ENCODE peak calls at places on chromosomes 16 and 17, in seven cellular contexts. V, W, J, H, I, P and E are unnamed samples.

GRCh38 chr17:72953621-72954020 is 138.9 kb downstream of the SLC39A11 start:
- DNase-seq in V (no peak), W (no peak), J (no peak), H (no peak), I (no peak), P (no peak), E (no peak)

GRCh38 chr17:51347851-51348584 is 87.7 kb downstream of the UTP18 start:
- DNase-seq in V (no peak), W (no peak), J (peak), H (no peak), I (no peak), P (no peak), E (no peak)

GRCh38 chr17:6297960-6298359 is 137.0 kb downstream of the AIPL1 start:
- DNase-seq in V (no peak), W (no peak), J (no peak), H (no peak), I (no peak), P (no peak), E (no peak)

GRCh38 chr16:20611350-20611902 is 35.3 kb upstream of the ACSM2B start:
- DNase-seq in V (no peak), W (peak), J (no peak), H (peak), I (no peak), P (no peak), E (no peak)

GRCh38 chr17:27539152-27539551 is 82.9 kb downstream of the KSR1 start:
- DNase-seq in V (no peak), W (peak), J (no peak), H (no peak), I (no peak), P (no peak), E (no peak)

GRCh38 chr16:66979011-66979717 is 9.2 kb upstream of the CES4A start:
- DNase-seq in V (no peak), W (peak), J (peak), H (peak), I (no peak), P (no peak), E (no peak)

GRCh38 chr17:81447331-81447933 is 52.2 kb downstream of the BAHCC1 start:
- DNase-seq in V (no peak), W (no peak), J (no peak), H (no peak), I (no peak), P (no peak), E (no peak)

GRCh38 chr17:30246460-30246859 is 11.0 kb upstream of the SLC6A4 start:
- DNase-seq in V (no peak), W (no peak), J (no peak), H (no peak), I (no peak), P (no peak), E (no peak)

GRCh38 chr17:927611-928461 is 51.7 kb downstream of the NXN start:
- DNase-seq in V (peak), W (no peak), J (peak), H (no peak), I (peak), P (no peak), E (no peak)

GRCh38 chr16:1761751-1762150 is 9.6 kb downstream of the NME3 start:
- DNase-seq in V (no peak), W (no peak), J (no peak), H (no peak), I (no peak), P (no peak), E (no peak)

GRCh38 chr17:36749493-36749892 is 148.1 kb downstream of the MRM1 start:
- DNase-seq in V (no peak), W (no peak), J (no peak), H (no peak), I (no peak), P (no peak), E (no peak)

GRCh38 chr16:54930034-54930938 is at the start of gene IRX5:
- DNase-seq in V (peak), W (peak), J (peak), H (peak), I (peak), P (peak), E (peak)

GRCh38 chr17:29625037-29625750 is 2.5 kb upstream of the CORO6 start:
- DNase-seq in V (peak), W (no peak), J (peak), H (no peak), I (no peak), P (no peak), E (no peak)

GRCh38 chr17:30858556-30859250 is 26.9 kb downstream of the ATAD5 start:
- DNase-seq in V (no peak), W (peak), J (peak), H (no peak), I (no peak), P (no peak), E (no peak)

GRCh38 chr17:338442-339192 is 14.0 kb downstream of the RPH3AL start:
- DNase-seq in V (no peak), W (peak), J (peak), H (peak), I (no peak), P (no peak), E (no peak)

GRCh38 chr16:8634991-8635736 is 13.7 kb downstream of the METTL22 start:
- DNase-seq in V (peak), W (no peak), J (no peak), H (no peak), I (no peak), P (no peak), E (no peak)

GRCh38 chr16:81469710-81470481 is 25.3 kb downstream of the CMIP start:
- DNase-seq in V (no peak), W (no peak), J (no peak), H (peak), I (no peak), P (peak), E (peak)

GRCh38 chr16:19481291-19481690 is 40.6 kb downstream of the GDE1 start:
- DNase-seq in V (peak), W (no peak), J (peak), H (no peak), I (no peak), P (no peak), E (no peak)

GRCh38 chr16:73176577-73177013 is 128.7 kb upstream of the ZFHX3 start:
- DNase-seq in V (peak), W (no peak), J (peak), H (no peak), I (peak), P (no peak), E (no peak)

GRCh38 chr16:84607061-84607460 is 10.8 kb downstream of the COTL1 start:
- DNase-seq in V (no peak), W (no peak), J (no peak), H (no peak), I (no peak), P (no peak), E (no peak)